ENCODE peak calls at places on chromosome 5, in eight cellular contexts. One of them, this sample, is unnamed.

GRCh38 chr5:30156156-30156555 is 1037.3 kb upstream of the CDH6 start:
- DNase-seq in NAMALWA: no peak
- DNase-seq in T-cell: no peak
- DNase-seq in progenitor cell of endocrine pancreas: no peak
- DNase-seq in fibroblast of pulmonary artery: peak
- DNase-seq in fibroblast of the aortic adventitia: no peak
- DNase-seq in GM10248: no peak
- DNase-seq in AG08396: no peak
- DNase-seq in this sample: no peak

GRCh38 chr5:120932480-120932879 is 468.4 kb downstream of the PRR16 start:
- DNase-seq in NAMALWA: no peak
- DNase-seq in T-cell: no peak
- DNase-seq in progenitor cell of endocrine pancreas: no peak
- DNase-seq in fibroblast of pulmonary artery: no peak
- DNase-seq in fibroblast of the aortic adventitia: no peak
- DNase-seq in GM10248: no peak
- DNase-seq in AG08396: no peak
- DNase-seq in this sample: no peak

GRCh38 chr5:158658439-158659230 is 441.1 kb downstream of the EBF1 start:
- DNase-seq in NAMALWA: no peak
- DNase-seq in T-cell: no peak
- DNase-seq in progenitor cell of endocrine pancreas: no peak
- DNase-seq in fibroblast of pulmonary artery: no peak
- DNase-seq in fibroblast of the aortic adventitia: peak
- DNase-seq in GM10248: no peak
- DNase-seq in AG08396: no peak
- DNase-seq in this sample: no peak

GRCh38 chr5:87116821-87117512 is 150.7 kb upstream of the RASA1 start:
- DNase-seq in NAMALWA: no peak
- DNase-seq in T-cell: no peak
- DNase-seq in progenitor cell of endocrine pancreas: no peak
- DNase-seq in fibroblast of pulmonary artery: no peak
- DNase-seq in fibroblast of the aortic adventitia: no peak
- DNase-seq in GM10248: peak
- DNase-seq in AG08396: no peak
- DNase-seq in this sample: no peak

GRCh38 chr5:42599106-42599505 is 157.5 kb upstream of the CCDC152 start:
- DNase-seq in NAMALWA: no peak
- DNase-seq in T-cell: no peak
- DNase-seq in progenitor cell of endocrine pancreas: no peak
- DNase-seq in fibroblast of pulmonary artery: no peak
- DNase-seq in fibroblast of the aortic adventitia: no peak
- DNase-seq in GM10248: no peak
- DNase-seq in AG08396: no peak
- DNase-seq in this sample: no peak

GRCh38 chr5:176653401-176653800 is 6.1 kb downstream of the TSPAN17 start:
- DNase-seq in NAMALWA: no peak
- DNase-seq in T-cell: peak
- DNase-seq in progenitor cell of endocrine pancreas: no peak
- DNase-seq in fibroblast of pulmonary artery: no peak
- DNase-seq in fibroblast of the aortic adventitia: peak
- DNase-seq in GM10248: no peak
- DNase-seq in AG08396: no peak
- DNase-seq in this sample: peak

GRCh38 chr5:17333755-17334154 is 116.3 kb downstream of the BASP1 start:
- DNase-seq in NAMALWA: no peak
- DNase-seq in T-cell: no peak
- DNase-seq in progenitor cell of endocrine pancreas: no peak
- DNase-seq in fibroblast of pulmonary artery: no peak
- DNase-seq in fibroblast of the aortic adventitia: no peak
- DNase-seq in GM10248: no peak
- DNase-seq in AG08396: no peak
- DNase-seq in this sample: no peak

GRCh38 chr5:139845846-139846681 is 50.5 kb downstream of the PSD2 start:
- DNase-seq in NAMALWA: no peak
- DNase-seq in T-cell: no peak
- DNase-seq in progenitor cell of endocrine pancreas: no peak
- DNase-seq in fibroblast of pulmonary artery: no peak
- DNase-seq in fibroblast of the aortic adventitia: no peak
- DNase-seq in GM10248: no peak
- DNase-seq in AG08396: no peak
- DNase-seq in this sample: no peak

GRCh38 chr5:82804151-82804690 is 273.0 kb downstream of the TMEM167A start:
- DNase-seq in NAMALWA: no peak
- DNase-seq in T-cell: no peak
- DNase-seq in progenitor cell of endocrine pancreas: no peak
- DNase-seq in fibroblast of pulmonary artery: no peak
- DNase-seq in fibroblast of the aortic adventitia: no peak
- DNase-seq in GM10248: no peak
- DNase-seq in AG08396: no peak
- DNase-seq in this sample: no peak

GRCh38 chr5:2901511-2901910 is 150.0 kb upstream of the IRX2 start:
- DNase-seq in NAMALWA: no peak
- DNase-seq in T-cell: no peak
- DNase-seq in progenitor cell of endocrine pancreas: no peak
- DNase-seq in fibroblast of pulmonary artery: no peak
- DNase-seq in fibroblast of the aortic adventitia: no peak
- DNase-seq in GM10248: no peak
- DNase-seq in AG08396: no peak
- DNase-seq in this sample: no peak

GRCh38 chr5:108515706-108516105 is 133.8 kb upstream of the FBXL17 start:
- DNase-seq in NAMALWA: no peak
- DNase-seq in T-cell: no peak
- DNase-seq in progenitor cell of endocrine pancreas: no peak
- DNase-seq in fibroblast of pulmonary artery: no peak
- DNase-seq in fibroblast of the aortic adventitia: no peak
- DNase-seq in GM10248: no peak
- DNase-seq in AG08396: no peak
- DNase-seq in this sample: no peak

GRCh38 chr5:68268363-68269130 is 53.0 kb downstream of the PIK3R1 start:
- DNase-seq in NAMALWA: no peak
- DNase-seq in T-cell: no peak
- DNase-seq in progenitor cell of endocrine pancreas: no peak
- DNase-seq in fibroblast of pulmonary artery: no peak
- DNase-seq in fibroblast of the aortic adventitia: no peak
- DNase-seq in GM10248: no peak
- DNase-seq in AG08396: no peak
- DNase-seq in this sample: no peak

GRCh38 chr5:36655171-36655570 is 48.8 kb downstream of the SLC1A3 start:
- DNase-seq in NAMALWA: no peak
- DNase-seq in T-cell: no peak
- DNase-seq in progenitor cell of endocrine pancreas: no peak
- DNase-seq in fibroblast of pulmonary artery: no peak
- DNase-seq in fibroblast of the aortic adventitia: no peak
- DNase-seq in GM10248: no peak
- DNase-seq in AG08396: peak
- DNase-seq in this sample: no peak

GRCh38 chr5:141960018-141960417 is 2.0 kb upstream of the PCDH12 start:
- DNase-seq in NAMALWA: peak
- DNase-seq in T-cell: no peak
- DNase-seq in progenitor cell of endocrine pancreas: no peak
- DNase-seq in fibroblast of pulmonary artery: no peak
- DNase-seq in fibroblast of the aortic adventitia: no peak
- DNase-seq in GM10248: peak
- DNase-seq in AG08396: no peak
- DNase-seq in this sample: no peak

GRCh38 chr5:139379626-139380449 is 3.3 kb downstream of the SLC23A1 start:
- DNase-seq in NAMALWA: no peak
- DNase-seq in T-cell: no peak
- DNase-seq in progenitor cell of endocrine pancreas: no peak
- DNase-seq in fibroblast of pulmonary artery: no peak
- DNase-seq in fibroblast of the aortic adventitia: no peak
- DNase-seq in GM10248: no peak
- DNase-seq in AG08396: no peak
- DNase-seq in this sample: no peak